ENCODE peak calls at places on chromosome 9, in nine cellular contexts. R, W, B, X, L, Y, F, V and E are unnamed samples.

GRCh38 chr9:2144619-2145018 is 129.5 kb downstream of the SMARCA2 start:
- DNase-seq in V (no peak), F (no peak), B (no peak), Y (no peak), R (no peak), W (no peak), L (no peak), X (no peak), E (no peak)

GRCh38 chr9:91073049-91073810 is 271.6 kb downstream of the SYK start:
- DNase-seq in B (no peak), L (no peak), X (no peak), F (no peak), Y (no peak), R (no peak), V (no peak), W (no peak), E (no peak)

GRCh38 chr9:96514108-96514824 is 64.3 kb downstream of the HABP4 start:
- DNase-seq in V (no peak), F (no peak), Y (no peak), L (no peak), X (no peak), B (peak), W (peak), R (peak), E (peak)

GRCh38 chr9:1238407-1238806 is 188.2 kb downstream of the DMRT2 start:
- DNase-seq in W (no peak), F (no peak), R (no peak), V (no peak), B (no peak), Y (no peak), L (no peak), X (no peak), E (no peak)

GRCh38 chr9:127344373-127344995 is 52.5 kb upstream of the SLC2A8 start:
- DNase-seq in W (peak), L (no peak), R (peak), B (no peak), X (no peak), F (no peak), V (no peak), Y (no peak), E (peak)

GRCh38 chr9:107631788-107632187 is 142.2 kb upstream of the KLF4 start:
- DNase-seq in R (no peak), B (peak), X (no peak), V (no peak), Y (no peak), W (no peak), L (no peak), F (no peak), E (no peak)

GRCh38 chr9:70034292-70034711 is 9.3 kb upstream of the MAMDC2 start:
- DNase-seq in F (no peak), L (no peak), B (no peak), X (no peak), R (peak), V (no peak), Y (no peak), W (no peak), E (no peak)

GRCh38 chr9:96256800-96257199 is 45.2 kb downstream of the HSD17B3 start:
- DNase-seq in Y (no peak), R (peak), W (no peak), V (no peak), B (peak), F (no peak), X (peak), L (no peak), E (no peak)

GRCh38 chr9:131485206-131485605 is 17.5 kb upstream of the POMT1 start:
- DNase-seq in W (no peak), Y (no peak), B (no peak), L (no peak), R (no peak), V (no peak), F (no peak), X (no peak), E (no peak)

GRCh38 chr9:89044881-89045280 is 53.6 kb downstream of the S1PR3 start:
- DNase-seq in L (no peak), F (no peak), W (no peak), B (no peak), R (no peak), X (no peak), Y (no peak), V (no peak), E (no peak)

GRCh38 chr9:70602364-70603019 is 188.0 kb upstream of the KLF9 start:
- DNase-seq in R (peak), F (peak), V (peak), Y (peak), X (peak), B (peak), W (peak), L (peak), E (peak)

GRCh38 chr9:104776787-104777186 is 12.9 kb downstream of the NIPSNAP3B start:
- DNase-seq in B (no peak), R (peak), V (no peak), X (no peak), L (no peak), W (peak), F (no peak), Y (no peak), E (peak)

GRCh38 chr9:136012651-136013050 is 51.5 kb upstream of the UBAC1 start:
- DNase-seq in Y (no peak), B (peak), R (peak), L (no peak), V (no peak), X (peak), W (no peak), F (no peak), E (no peak)

GRCh38 chr9:136527721-136528710 is 17.8 kb downstream of the NOTCH1 start:
- DNase-seq in F (peak), X (no peak), Y (no peak), V (no peak), W (peak), B (no peak), R (no peak), L (no peak), E (no peak)

GRCh38 chr9:34124103-34124502 is 2.4 kb downstream of the DCAF12 start:
- DNase-seq in L (no peak), W (no peak), R (no peak), V (no peak), B (peak), F (no peak), X (no peak), Y (no peak), E (no peak)